ENCODE peak calls at places on chromosome 19, in four cellular contexts. J, R, E and C are unnamed samples.

GRCh38 chr19:45331411-45331810 is 8.7 kb upstream of the CKM start:
- DNase-seq in J (no peak), R (no peak), E (no peak), C (no peak)

GRCh38 chr19:38703509-38703908 is 40.8 kb downstream of the CAPN12 start:
- DNase-seq in J (no peak), R (no peak), E (no peak), C (no peak)

GRCh38 chr19:56076413-56076998 is 44.6 kb downstream of the ZNF787 start:
- DNase-seq in J (no peak), R (peak; percentile 55), E (peak; percentile 60), C (no peak)

GRCh38 chr19:28898279-28898678 is 314.7 kb downstream of the UQCRFS1 start:
- DNase-seq in J (no peak), R (no peak), E (no peak), C (no peak)

GRCh38 chr19:4972509-4973230 is 3.8 kb downstream of the KDM4B start:
- DNase-seq in J (no peak), R (no peak), E (no peak), C (no peak)

GRCh38 chr19:40689339-40690049 is 957 bp downstream of the NUMBL start:
- DNase-seq in J (no peak), R (no peak), E (peak; percentile 45), C (peak; percentile 40)

GRCh38 chr19:19758164-19758563 is 25.3 kb upstream of the ZNF14 start:
- DNase-seq in J (no peak), R (no peak), E (no peak), C (no peak)

GRCh38 chr19:290539-291521 is at the start of gene PLPP2:
- DNase-seq in J (no peak), R (no peak), E (peak; percentile 35), C (no peak)

GRCh38 chr19:1119475-1120217 is 15.9 kb downstream of the GPX4 start:
- DNase-seq in J (no peak), R (no peak), E (no peak), C (no peak)

GRCh38 chr19:12757544-12758274 is 6.1 kb downstream of the BEST2 start:
- DNase-seq in J (no peak), R (peak; percentile 74), E (peak; percentile 77), C (peak; percentile 59)

GRCh38 chr19:6030214-6030507 is 52.2 kb upstream of the RANBP3 start:
- DNase-seq in J (no peak), R (no peak), E (no peak), C (no peak)

GRCh38 chr19:5337126-5337525 is 3.5 kb downstream of the PTPRS start:
- DNase-seq in J (no peak), R (no peak), E (no peak), C (no peak)

GRCh38 chr19:6736169-6736916 is 1.0 kb downstream of the GPR108 start:
- DNase-seq in J (peak; percentile 44), R (peak; percentile 92), E (peak; percentile 88), C (peak; percentile 90)

GRCh38 chr19:41671481-41671880 is 16.6 kb downstream of the CEACAM7 start:
- DNase-seq in J (no peak), R (no peak), E (no peak), C (no peak)

GRCh38 chr19:28213476-28214082 is 999.4 kb downstream of the UQCRFS1 start:
- DNase-seq in J (no peak), R (peak; percentile 34), E (peak; percentile 7), C (no peak)

GRCh38 chr19:19489804-19490204 is 25.5 kb downstream of the TSSK6 start:
- DNase-seq in J (no peak), R (no peak), E (no peak), C (no peak)

GRCh38 chr19:49368711-49369358 is 5.2 kb downstream of the DKKL1 start:
- DNase-seq in J (no peak), R (no peak), E (no peak), C (peak; percentile 14)

GRCh38 chr19:30311911-30312310 is 60.3 kb upstream of the ZNF536 start:
- DNase-seq in J (no peak), R (no peak), E (no peak), C (no peak)

GRCh38 chr19:1651548-1652394 is 644 bp downstream of the TCF3 start:
- DNase-seq in J (no peak), R (peak; percentile 52), E (peak; percentile 70), C (peak; percentile 35)

GRCh38 chr19:55372316-55373081 is 2.2 kb upstream of the IL11 start:
- DNase-seq in J (no peak), R (no peak), E (peak; percentile 81), C (no peak)

GRCh38 chr19:58368561-58369360 is 6.2 kb upstream of the ZNF497 start:
- DNase-seq in J (no peak), R (no peak), E (no peak), C (no peak)

GRCh38 chr19:30160426-30160825 is 211.8 kb upstream of the ZNF536 start:
- DNase-seq in J (no peak), R (no peak), E (no peak), C (no peak)

GRCh38 chr19:51651216-51651846 is 4.7 kb upstream of the SIGLEC14 start:
- DNase-seq in J (no peak), R (peak; percentile 56), E (no peak), C (peak; percentile 60)

GRCh38 chr19:919157-920050 is 2.3 kb downstream of the KISS1R start:
- DNase-seq in J (no peak), R (peak; percentile 46), E (peak; percentile 71), C (no peak)

GRCh38 chr19:33665776-33666175 is 44.0 kb downstream of the CHST8 start:
- DNase-seq in J (no peak), R (no peak), E (no peak), C (no peak)

GRCh38 chr19:40304306-40304705 is 19.2 kb upstream of the AKT2 start:
- DNase-seq in J (no peak), R (no peak), E (no peak), C (no peak)

GRCh38 chr19:42352216-42352892 is 26.9 kb downstream of the MEGF8 start:
- DNase-seq in J (no peak), R (peak; percentile 62), E (peak; percentile 44), C (no peak)

GRCh38 chr19:19457691-19458090 is 52.2 kb downstream of the GATAD2A start:
- DNase-seq in J (no peak), R (no peak), E (no peak), C (no peak)

GRCh38 chr19:48718711-48719231 is 754 bp downstream of the MAMSTR start:
- DNase-seq in J (no peak), R (no peak), E (no peak), C (no peak)

GRCh38 chr19:48608798-48609263 is 2.3 kb downstream of the SPACA4 start:
- DNase-seq in J (no peak), R (peak; percentile 79), E (peak; percentile 70), C (peak; percentile 73)

GRCh38 chr19:38635483-38636399 is 11.7 kb upstream of the ACTN4 start:
- DNase-seq in J (no peak), R (no peak), E (no peak), C (no peak)

GRCh38 chr19:42596391-42597071 is 1.8 kb upstream of the CEACAM8 start:
- DNase-seq in J (no peak), R (peak; percentile 31), E (peak; percentile 43), C (peak; percentile 47)

GRCh38 chr19:31253816-31254551 is 95.3 kb downstream of the TSHZ3 start:
- DNase-seq in J (no peak), R (no peak), E (no peak), C (no peak)

GRCh38 chr19:14512420-14512961 is 5.7 kb downstream of the DNAJB1 start:
- DNase-seq in J (no peak), R (no peak), E (no peak), C (no peak)